ENCODE peak calls at places on chromosomes 11 and 22, in four cellular contexts. L, F, R and S are unnamed samples.

GRCh38 chr11:102312656-102313055 is 4.6 kb upstream of the BIRC3 start:
- DNase-seq in L (no peak), F (no peak), R (no peak), S (no peak)

GRCh38 chr11:34154059-34154875 is 48.8 kb downstream of the NAT10 start:
- DNase-seq in L (no peak), F (no peak), R (no peak), S (no peak)

GRCh38 chr11:44978961-44979331 is 28.3 kb upstream of the TP53I11 start:
- DNase-seq in L (no peak), F (no peak), R (no peak), S (peak; percentile 67)

GRCh38 chr11:108199446-108200321 is 22.8 kb downstream of the NPAT start:
- DNase-seq in L (no peak), F (peak; percentile 74), R (peak; percentile 69), S (no peak)

GRCh38 chr11:64897381-64898075 is 19.1 kb upstream of the EHD1 start:
- DNase-seq in L (no peak), F (no peak), R (no peak), S (no peak)

GRCh38 chr11:128361451-128362020 is 225.8 kb downstream of the ETS1 start:
- DNase-seq in L (no peak), F (no peak), R (no peak), S (no peak)

GRCh38 chr11:104259121-104259610 is 95.2 kb upstream of the PDGFD start:
- DNase-seq in L (no peak), F (no peak), R (no peak), S (no peak)

GRCh38 chr11:130070829-130071205 is 1.1 kb downstream of the APLP2 start:
- DNase-seq in L (no peak), F (peak; percentile 55), R (no peak), S (peak; percentile 76)

GRCh38 chr22:37370306-37370979 is 56.8 kb downstream of the ELFN2 start:
- DNase-seq in L (no peak), F (no peak), R (no peak), S (no peak)

GRCh38 chr11:14258177-14258935 is 100.6 kb downstream of the RRAS2 start:
- DNase-seq in L (peak; percentile 83), F (peak; percentile 56), R (no peak), S (no peak)

GRCh38 chr11:118342503-118343161 is at the start of gene CD3D:
- DNase-seq in L (no peak), F (peak; percentile 19), R (peak; percentile 65), S (peak; percentile 46)

GRCh38 chr11:67615455-67616430 is 9.0 kb downstream of the NDUFV1 start:
- DNase-seq in L (no peak), F (peak; percentile 81), R (peak; percentile 23), S (peak; percentile 92)

GRCh38 chr22:42388130-42388797 is 43.9 kb downstream of the NFAM1 start:
- DNase-seq in L (no peak), F (peak; percentile 59), R (no peak), S (no peak)